ENCODE peak calls at places on chromosomes 3 and 15, in ten cellular contexts. O is IMR-90, Q is AG04450, T is AG09309, W is cardiac fibroblast, N is fibroblast of lung, J is brain microvascular endothelial cell, V is Peyer's patch, L is breast epithelium, H is right atrium auricular region. K is an unnamed sample.

GRCh38 chr15:56736881-56737707 is 3.8 kb upstream of the ZNF280D start:
- DNase-seq in H (no peak), O (no peak), L (no peak), N (no peak), V (no peak), T (no peak), J (no peak), Q (no peak), W (peak; percentile 31), K (peak; percentile 57)

GRCh38 chr3:33064929-33065328 is 32.0 kb downstream of the GLB1 start:
- DNase-seq in H (no peak), V (no peak), Q (no peak), T (no peak), J (no peak), L (no peak), N (no peak), O (no peak), W (no peak), K (no peak)

GRCh38 chr3:120908803-120909601 is 997 bp downstream of the STXBP5L start:
- DNase-seq in W (no peak), H (no peak), O (no peak), T (no peak), N (no peak), V (no peak), Q (no peak), J (no peak), L (no peak), K (no peak)

GRCh38 chr3:31186041-31186440 is 291.6 kb upstream of the GADL1 start:
- DNase-seq in T (no peak), W (no peak), H (no peak), J (no peak), V (no peak), Q (no peak), N (no peak), O (no peak), L (no peak), K (no peak)

GRCh38 chr3:156551261-156551660 is 3.7 kb downstream of the SSR3 start:
- DNase-seq in H (no peak), J (peak; percentile 57), N (peak; percentile 85), L (no peak), O (peak; percentile 69), V (no peak), W (no peak), Q (no peak), T (no peak), K (no peak)

GRCh38 chr3:90069748-90070147 is 962.3 kb downstream of the EPHA3 start:
- DNase-seq in V (no peak), W (no peak), L (no peak), T (no peak), H (no peak), N (peak; percentile 41), J (no peak), O (no peak), Q (no peak), K (peak; percentile 7)

GRCh38 chr3:100438623-100438974 is 37.3 kb downstream of the LNP1 start:
- DNase-seq in T (no peak), W (no peak), Q (no peak), H (no peak), V (no peak), L (no peak), O (peak; percentile 10), J (no peak), N (no peak), K (no peak)

GRCh38 chr3:115350606-115351005 is 203.5 kb upstream of the ZBTB20 start:
- DNase-seq in L (no peak), N (no peak), H (no peak), T (no peak), W (no peak), J (peak; percentile 54), O (peak; percentile 12), V (no peak), Q (no peak), K (no peak)

DNA sequence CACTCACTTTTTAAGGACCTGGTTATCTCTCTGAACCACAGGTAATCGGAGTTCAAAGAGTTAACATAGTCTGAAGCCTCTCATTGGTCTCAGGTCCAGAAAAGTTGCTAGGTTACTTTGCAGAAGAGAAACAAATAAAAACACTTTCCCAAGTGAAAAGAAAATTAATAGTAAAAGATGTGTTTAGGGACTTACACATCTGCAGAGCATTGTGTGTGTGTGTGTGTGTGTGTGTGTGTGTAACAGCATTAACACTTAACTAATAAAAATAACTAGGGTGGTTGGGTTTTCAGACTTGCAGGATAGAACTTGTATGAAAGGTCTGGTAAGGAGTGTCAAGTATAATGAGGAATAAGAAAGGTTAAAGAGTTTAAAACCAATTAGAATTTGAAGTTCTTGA is 976 bp downstream of the MASP1 start:
- DNase-seq in O (no peak), H (no peak), W (peak; percentile 8), N (no peak), L (no peak), Q (no peak), J (no peak), T (no peak), V (no peak), K (no peak)
- H3K4me3 ChIP-seq in O (peak overlapping the region; percentile 57), H (no peak overlapping the region), W (no peak overlapping the region), N (no peak overlapping the region), L (no peak overlapping the region), Q (peak overlapping the region; percentile 73), J (no peak overlapping the region), T (peak overlapping the region; percentile 76), V (no peak overlapping the region), K (no peak overlapping the region)

DNA sequence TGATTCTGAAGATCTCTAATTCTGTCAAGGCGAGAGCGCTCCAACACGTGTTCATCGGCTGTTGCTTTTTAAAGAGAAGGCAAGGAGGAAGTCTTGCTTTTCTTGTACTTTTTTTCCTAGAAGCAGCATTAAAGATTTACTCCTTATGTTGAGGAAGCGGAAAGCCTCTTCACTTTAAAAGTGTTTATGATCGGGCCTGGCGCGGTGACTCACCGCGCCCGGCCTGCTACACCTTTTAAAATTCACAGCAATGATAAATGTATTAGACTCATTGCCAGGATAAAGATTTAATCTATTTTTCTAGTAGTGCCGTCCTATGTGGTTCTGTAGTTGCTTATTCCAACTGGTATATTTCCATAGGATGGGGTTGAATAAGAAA is 818 bp upstream of the ARF4 start:
- DNase-seq in Q (no peak), V (peak; percentile 70), N (peak; percentile 57), L (no peak), O (peak; percentile 45), W (no peak), J (no peak), H (peak; percentile 63), T (no peak), K (no peak)
- TF ChIP-seq CTCF in Q (no peak), V (no peak), N (no peak), L (no peak), O (no peak), W (no peak), J (no peak), H (no peak), T (no peak), K (no peak)

DNA sequence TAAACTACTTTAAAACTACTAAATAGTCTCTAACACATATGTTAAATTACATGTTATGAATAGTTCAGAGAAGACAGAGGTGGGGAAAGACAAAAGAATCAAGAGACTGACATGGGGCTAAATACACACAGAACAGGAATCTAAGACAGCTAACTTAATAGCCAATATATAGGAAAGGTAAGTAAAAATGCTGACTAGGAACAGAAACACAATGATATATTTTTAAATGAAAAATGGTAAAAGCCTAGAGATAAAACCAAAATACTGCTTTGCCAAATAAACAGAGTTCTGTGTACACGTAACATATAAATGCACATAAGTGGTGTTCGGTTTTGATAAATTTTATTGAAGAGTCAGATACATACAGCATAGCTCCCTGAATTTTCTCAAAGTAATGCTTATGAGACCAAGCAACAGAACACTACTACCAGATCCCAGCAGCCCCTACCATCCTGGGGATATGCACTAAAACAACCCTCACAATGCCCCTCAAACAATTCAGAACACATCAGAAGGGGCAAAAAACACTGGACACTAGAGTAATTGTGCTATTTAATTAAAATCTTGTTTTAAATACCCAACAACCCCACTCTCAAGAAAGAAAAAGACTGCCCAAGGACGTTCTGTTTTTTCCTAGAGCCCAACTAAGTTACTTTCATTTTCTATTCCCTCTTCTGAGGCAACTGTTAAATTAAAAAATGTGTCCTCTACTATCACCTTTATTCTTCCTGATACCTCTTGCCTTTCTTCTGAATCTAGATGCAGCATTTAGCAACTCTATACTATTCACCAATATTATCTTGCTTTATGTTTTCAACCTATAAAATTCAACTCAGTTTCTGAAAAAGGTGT is 121.1 kb downstream of the ADAM10 start:
- DNase-seq in L (no peak), H (no peak), N (peak; percentile 10), Q (no peak), J (no peak), W (peak; percentile 10), T (no peak), V (no peak), O (no peak), K (peak; percentile 9)
- H3K4me3 ChIP-seq in L (peak overlapping the region; percentile 38), H (peak overlapping the region; percentile 10), N (peak overlapping the region; percentile 45), Q (peak overlapping the region; percentile 34), J (peak overlapping the region; percentile 3), W (peak overlapping the region; percentile 30), T (peak overlapping the region; percentile 29), V (peak overlapping the region; percentile 6), O (peak overlapping the region; percentile 47), K (peak overlapping the region; percentile 31)

GRCh38 chr15:71753346-71753745 is 57.0 kb upstream of the NR2E3 start:
- DNase-seq in J (peak; percentile 9), O (peak; percentile 48), T (no peak), W (peak; percentile 35), N (peak; percentile 30), V (no peak), H (no peak), Q (no peak), L (no peak), K (peak; percentile 21)

GRCh38 chr15:71752085-71752484 is 58.3 kb upstream of the NR2E3 start:
- DNase-seq in N (no peak), Q (no peak), T (no peak), L (no peak), W (no peak), O (no peak), V (no peak), H (no peak), J (no peak), K (no peak)

GRCh38 chr15:71755092-71755491 is 55.3 kb upstream of the NR2E3 start:
- DNase-seq in T (no peak), L (no peak), H (no peak), V (no peak), N (no peak), Q (no peak), W (no peak), J (no peak), O (no peak), K (no peak)

GRCh38 chr15:71754660-71755059 is 55.7 kb upstream of the NR2E3 start:
- DNase-seq in H (no peak), L (no peak), W (no peak), O (no peak), Q (no peak), J (no peak), T (no peak), V (no peak), N (no peak), K (no peak)

DNA sequence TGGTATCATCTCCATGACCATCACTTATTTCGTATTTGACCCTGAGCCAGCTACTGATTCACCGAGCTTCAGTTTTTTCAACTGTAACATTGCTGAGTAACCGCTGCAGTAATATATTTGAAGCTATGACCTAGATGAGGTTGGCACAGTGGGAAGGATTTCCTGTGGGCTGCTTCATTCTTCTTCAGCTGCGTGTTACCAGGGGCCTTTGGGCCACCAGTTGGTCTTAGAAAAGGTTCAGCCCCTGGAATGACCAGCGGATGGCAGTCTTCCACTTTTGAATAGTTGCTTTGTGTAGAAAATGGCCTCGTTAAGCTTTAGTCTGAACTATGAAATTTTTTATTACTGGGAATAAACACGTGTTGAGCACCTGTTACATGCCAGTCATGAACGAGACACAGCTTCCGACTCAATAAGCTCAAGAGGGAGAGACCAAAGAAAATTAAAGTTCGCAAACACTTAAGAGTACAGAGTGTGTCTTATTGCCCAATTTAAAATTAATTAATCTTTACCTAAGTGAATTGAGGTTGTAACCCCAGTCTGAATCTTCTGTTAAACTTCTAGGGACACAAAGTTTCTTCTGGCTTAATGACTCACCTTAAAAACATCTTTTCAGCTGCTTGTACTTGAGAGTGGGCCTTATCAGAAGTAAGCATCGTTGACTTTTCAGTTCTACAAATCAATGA is 57.6 kb upstream of the NR2E3 start:
- DNase-seq in W (peak; percentile 92), V (peak; percentile 84), L (no peak), N (peak; percentile 98), Q (peak; percentile 46), H (no peak), T (peak; percentile 96), J (peak; percentile 98), O (peak; percentile 94), K (peak; percentile 95)
- TF ChIP-seq CTCF in W (peak; percentile 62), V (peak; percentile 80), L (no peak), N (peak; percentile 50), Q (peak; percentile 47), H (no peak), T (peak; percentile 74), J (peak; percentile 86), O (peak; percentile 65), K (peak; percentile 72)

K was measured in fibroblast of pulmonary artery.